ENCODE peak calls at places on chromosomes 11 and 22, in nine cellular contexts. One of them, this sample, is unnamed.
A peak's percentile ranks its signal among the peaks of the same experiment; 100 is the strongest.

GRCh38 chr22:43401233-43401632 is 10.6 kb upstream of the MPPED1 start:
- DNase-seq in stimulated activated CD8-positive, alpha-beta memory T cell treated with anti-CD3 and anti-CD28 coated beads, Interleukin-15, amount 100 ng/mL, for 48 hours: no peak
- DNase-seq in RCC 7860: no peak
- DNase-seq in stimulated activated CD4-positive, alpha-beta T cell treated with anti-CD3 and anti-CD28 coated beads, TNF-alpha, amount 100 ng/mL, for 1 hour: no peak
- DNase-seq in GOT3: no peak
- DNase-seq in EH: no peak
- DNase-seq in effector CD8-positive, alpha-beta T cell: no peak
- DNase-seq in left colon: no peak
- DNase-seq in C1 segment of cervical spinal cord: no peak
- DNase-seq in this sample: no peak

GRCh38 chr11:1053121-1053901 is 16.8 kb upstream of the MUC6 start:
- DNase-seq in stimulated activated CD8-positive, alpha-beta memory T cell treated with anti-CD3 and anti-CD28 coated beads, Interleukin-15, amount 100 ng/mL, for 48 hours: no peak
- DNase-seq in RCC 7860: no peak
- DNase-seq in stimulated activated CD4-positive, alpha-beta T cell treated with anti-CD3 and anti-CD28 coated beads, TNF-alpha, amount 100 ng/mL, for 1 hour: no peak
- DNase-seq in GOT3: no peak
- DNase-seq in EH: no peak
- DNase-seq in effector CD8-positive, alpha-beta T cell: no peak
- DNase-seq in left colon: no peak
- DNase-seq in C1 segment of cervical spinal cord: no peak
- DNase-seq in this sample: no peak

GRCh38 chr11:44652901-44653644 is 73.7 kb upstream of the TSPAN18 start:
- DNase-seq in stimulated activated CD8-positive, alpha-beta memory T cell treated with anti-CD3 and anti-CD28 coated beads, Interleukin-15, amount 100 ng/mL, for 48 hours: no peak
- DNase-seq in RCC 7860: no peak
- DNase-seq in stimulated activated CD4-positive, alpha-beta T cell treated with anti-CD3 and anti-CD28 coated beads, TNF-alpha, amount 100 ng/mL, for 1 hour: no peak
- DNase-seq in GOT3: no peak
- DNase-seq in EH: no peak
- DNase-seq in effector CD8-positive, alpha-beta T cell: no peak
- DNase-seq in left colon: no peak
- DNase-seq in C1 segment of cervical spinal cord: no peak
- DNase-seq in this sample: no peak

GRCh38 chr11:78432058-78432515 is 14.5 kb upstream of the GAB2 start:
- DNase-seq in stimulated activated CD8-positive, alpha-beta memory T cell treated with anti-CD3 and anti-CD28 coated beads, Interleukin-15, amount 100 ng/mL, for 48 hours: no peak
- DNase-seq in RCC 7860: no peak
- DNase-seq in stimulated activated CD4-positive, alpha-beta T cell treated with anti-CD3 and anti-CD28 coated beads, TNF-alpha, amount 100 ng/mL, for 1 hour: no peak
- DNase-seq in GOT3: no peak
- DNase-seq in EH: peak; percentile 30
- DNase-seq in effector CD8-positive, alpha-beta T cell: no peak
- DNase-seq in left colon: no peak
- DNase-seq in C1 segment of cervical spinal cord: no peak
- DNase-seq in this sample: no peak

GRCh38 chr11:64762916-64763803 is 3.4 kb upstream of the PYGM start:
- DNase-seq in stimulated activated CD8-positive, alpha-beta memory T cell treated with anti-CD3 and anti-CD28 coated beads, Interleukin-15, amount 100 ng/mL, for 48 hours: no peak
- DNase-seq in RCC 7860: peak; percentile 71
- DNase-seq in stimulated activated CD4-positive, alpha-beta T cell treated with anti-CD3 and anti-CD28 coated beads, TNF-alpha, amount 100 ng/mL, for 1 hour: no peak
- DNase-seq in GOT3: no peak
- DNase-seq in EH: peak; percentile 80
- DNase-seq in effector CD8-positive, alpha-beta T cell: no peak
- DNase-seq in left colon: peak; percentile 59
- DNase-seq in C1 segment of cervical spinal cord: no peak
- DNase-seq in this sample: peak; percentile 44

GRCh38 chr11:17633987-17634775 is 85.2 kb upstream of the MYOD1 start:
- DNase-seq in stimulated activated CD8-positive, alpha-beta memory T cell treated with anti-CD3 and anti-CD28 coated beads, Interleukin-15, amount 100 ng/mL, for 48 hours: no peak
- DNase-seq in RCC 7860: no peak
- DNase-seq in stimulated activated CD4-positive, alpha-beta T cell treated with anti-CD3 and anti-CD28 coated beads, TNF-alpha, amount 100 ng/mL, for 1 hour: no peak
- DNase-seq in GOT3: no peak
- DNase-seq in EH: no peak
- DNase-seq in effector CD8-positive, alpha-beta T cell: no peak
- DNase-seq in left colon: no peak
- DNase-seq in C1 segment of cervical spinal cord: no peak
- DNase-seq in this sample: no peak

GRCh38 chr11:117604349-117604995 is 192.5 kb downstream of the DSCAML1 start:
- DNase-seq in stimulated activated CD8-positive, alpha-beta memory T cell treated with anti-CD3 and anti-CD28 coated beads, Interleukin-15, amount 100 ng/mL, for 48 hours: no peak
- DNase-seq in RCC 7860: no peak
- DNase-seq in stimulated activated CD4-positive, alpha-beta T cell treated with anti-CD3 and anti-CD28 coated beads, TNF-alpha, amount 100 ng/mL, for 1 hour: no peak
- DNase-seq in GOT3: no peak
- DNase-seq in EH: peak; percentile 37
- DNase-seq in effector CD8-positive, alpha-beta T cell: no peak
- DNase-seq in left colon: no peak
- DNase-seq in C1 segment of cervical spinal cord: no peak
- DNase-seq in this sample: no peak

GRCh38 chr11:13720940-13721339 is 52.5 kb downstream of the FAR1 start:
- DNase-seq in stimulated activated CD8-positive, alpha-beta memory T cell treated with anti-CD3 and anti-CD28 coated beads, Interleukin-15, amount 100 ng/mL, for 48 hours: no peak
- DNase-seq in RCC 7860: no peak
- DNase-seq in stimulated activated CD4-positive, alpha-beta T cell treated with anti-CD3 and anti-CD28 coated beads, TNF-alpha, amount 100 ng/mL, for 1 hour: no peak
- DNase-seq in GOT3: no peak
- DNase-seq in EH: peak; percentile 4
- DNase-seq in effector CD8-positive, alpha-beta T cell: no peak
- DNase-seq in left colon: no peak
- DNase-seq in C1 segment of cervical spinal cord: no peak
- DNase-seq in this sample: no peak

GRCh38 chr22:45072322-45072903 is 62.6 kb upstream of the PHF21B start:
- DNase-seq in stimulated activated CD8-positive, alpha-beta memory T cell treated with anti-CD3 and anti-CD28 coated beads, Interleukin-15, amount 100 ng/mL, for 48 hours: no peak
- DNase-seq in RCC 7860: peak; percentile 58
- DNase-seq in stimulated activated CD4-positive, alpha-beta T cell treated with anti-CD3 and anti-CD28 coated beads, TNF-alpha, amount 100 ng/mL, for 1 hour: no peak
- DNase-seq in GOT3: peak; percentile 21
- DNase-seq in EH: peak; percentile 72
- DNase-seq in effector CD8-positive, alpha-beta T cell: no peak
- DNase-seq in left colon: no peak
- DNase-seq in C1 segment of cervical spinal cord: no peak
- DNase-seq in this sample: no peak

GRCh38 chr22:36238348-36239149 is 778 bp downstream of the APOL2 start:
- DNase-seq in stimulated activated CD8-positive, alpha-beta memory T cell treated with anti-CD3 and anti-CD28 coated beads, Interleukin-15, amount 100 ng/mL, for 48 hours: no peak
- DNase-seq in RCC 7860: no peak
- DNase-seq in stimulated activated CD4-positive, alpha-beta T cell treated with anti-CD3 and anti-CD28 coated beads, TNF-alpha, amount 100 ng/mL, for 1 hour: no peak
- DNase-seq in GOT3: no peak
- DNase-seq in EH: no peak
- DNase-seq in effector CD8-positive, alpha-beta T cell: no peak
- DNase-seq in left colon: no peak
- DNase-seq in C1 segment of cervical spinal cord: no peak
- DNase-seq in this sample: no peak

GRCh38 chr22:23591203-23591791 is 11.2 kb upstream of the IGLL1 start:
- DNase-seq in stimulated activated CD8-positive, alpha-beta memory T cell treated with anti-CD3 and anti-CD28 coated beads, Interleukin-15, amount 100 ng/mL, for 48 hours: peak; percentile 34
- DNase-seq in RCC 7860: no peak
- DNase-seq in stimulated activated CD4-positive, alpha-beta T cell treated with anti-CD3 and anti-CD28 coated beads, TNF-alpha, amount 100 ng/mL, for 1 hour: peak; percentile 6
- DNase-seq in GOT3: no peak
- DNase-seq in EH: peak; percentile 59
- DNase-seq in effector CD8-positive, alpha-beta T cell: peak; percentile 24
- DNase-seq in left colon: no peak
- DNase-seq in C1 segment of cervical spinal cord: no peak
- DNase-seq in this sample: peak; percentile 69

GRCh38 chr11:68163691-68164090 is 42.5 kb upstream of the CHKA start:
- DNase-seq in stimulated activated CD8-positive, alpha-beta memory T cell treated with anti-CD3 and anti-CD28 coated beads, Interleukin-15, amount 100 ng/mL, for 48 hours: no peak
- DNase-seq in RCC 7860: no peak
- DNase-seq in stimulated activated CD4-positive, alpha-beta T cell treated with anti-CD3 and anti-CD28 coated beads, TNF-alpha, amount 100 ng/mL, for 1 hour: no peak
- DNase-seq in GOT3: no peak
- DNase-seq in EH: no peak
- DNase-seq in effector CD8-positive, alpha-beta T cell: no peak
- DNase-seq in left colon: no peak
- DNase-seq in C1 segment of cervical spinal cord: no peak
- DNase-seq in this sample: no peak

GRCh38 chr11:60974726-60975125 is 3.2 kb downstream of the CD6 start:
- DNase-seq in stimulated activated CD8-positive, alpha-beta memory T cell treated with anti-CD3 and anti-CD28 coated beads, Interleukin-15, amount 100 ng/mL, for 48 hours: no peak
- DNase-seq in RCC 7860: no peak
- DNase-seq in stimulated activated CD4-positive, alpha-beta T cell treated with anti-CD3 and anti-CD28 coated beads, TNF-alpha, amount 100 ng/mL, for 1 hour: no peak
- DNase-seq in GOT3: no peak
- DNase-seq in EH: no peak
- DNase-seq in effector CD8-positive, alpha-beta T cell: no peak
- DNase-seq in left colon: no peak
- DNase-seq in C1 segment of cervical spinal cord: no peak
- DNase-seq in this sample: no peak

GRCh38 chr11:45252134-45252856 is 33.8 kb downstream of the SYT13 start:
- DNase-seq in stimulated activated CD8-positive, alpha-beta memory T cell treated with anti-CD3 and anti-CD28 coated beads, Interleukin-15, amount 100 ng/mL, for 48 hours: peak; percentile 11
- DNase-seq in RCC 7860: no peak
- DNase-seq in stimulated activated CD4-positive, alpha-beta T cell treated with anti-CD3 and anti-CD28 coated beads, TNF-alpha, amount 100 ng/mL, for 1 hour: no peak
- DNase-seq in GOT3: no peak
- DNase-seq in EH: peak; percentile 55
- DNase-seq in effector CD8-positive, alpha-beta T cell: no peak
- DNase-seq in left colon: peak; percentile 67
- DNase-seq in C1 segment of cervical spinal cord: no peak
- DNase-seq in this sample: peak; percentile 20

GRCh38 chr11:15490535-15490934 is 375.8 kb downstream of the INSC start:
- DNase-seq in stimulated activated CD8-positive, alpha-beta memory T cell treated with anti-CD3 and anti-CD28 coated beads, Interleukin-15, amount 100 ng/mL, for 48 hours: no peak
- DNase-seq in RCC 7860: no peak
- DNase-seq in stimulated activated CD4-positive, alpha-beta T cell treated with anti-CD3 and anti-CD28 coated beads, TNF-alpha, amount 100 ng/mL, for 1 hour: no peak
- DNase-seq in GOT3: no peak
- DNase-seq in EH: no peak
- DNase-seq in effector CD8-positive, alpha-beta T cell: no peak
- DNase-seq in left colon: no peak
- DNase-seq in C1 segment of cervical spinal cord: no peak
- DNase-seq in this sample: no peak